ENCODE peak calls at places on chromosomes 5 and 9, in six cellular contexts. G, T, A, S, R and L are unnamed samples.

GRCh38 chr9:76490249-76490990 is 31.4 kb downstream of the GCNT1 start:
- DNase-seq in T (no peak), G (no peak), S (no peak), R (no peak), A (no peak), L (no peak)

GRCh38 chr5:94969174-94969573 is 315.7 kb downstream of the MCTP1 start:
- DNase-seq in A (no peak), S (peak; percentile 69), R (no peak), G (no peak), T (peak; percentile 41), L (peak; percentile 2)

GRCh38 chr9:91315191-91315590 is 46.5 kb downstream of the AUH start:
- DNase-seq in G (peak; percentile 70), T (no peak), A (no peak), R (no peak), S (no peak), L (no peak)

GRCh38 chr5:147336871-147337270 is 102.0 kb downstream of the STK32A start:
- DNase-seq in R (no peak), A (no peak), G (no peak), S (no peak), T (no peak), L (no peak)

GRCh38 chr5:141521244-141521781 is 32.4 kb downstream of the PCDHGC5 start:
- DNase-seq in G (no peak), T (peak; percentile 75), R (peak; percentile 97), A (peak; percentile 28), S (peak; percentile 99), L (no peak)

GRCh38 chr9:21294325-21294724 is 10.8 kb downstream of the IFNA5 start:
- DNase-seq in R (no peak), G (no peak), A (no peak), T (peak; percentile 43), S (peak; percentile 4), L (no peak)

GRCh38 chr5:1288439-1289335 is 6.2 kb downstream of the TERT start:
- DNase-seq in G (peak; percentile 22), A (no peak), R (no peak), T (no peak), S (no peak), L (no peak)

GRCh38 chr5:151082976-151083651 is 2.3 kb upstream of the TNIP1 start:
- DNase-seq in T (peak; percentile 88), A (no peak), G (no peak), R (no peak), S (no peak), L (peak; percentile 72)

GRCh38 chr9:95746408-95747165 is 128.9 kb upstream of the ERCC6L2 start:
- DNase-seq in T (no peak), S (no peak), G (no peak), R (no peak), A (no peak), L (no peak)

DNA sequence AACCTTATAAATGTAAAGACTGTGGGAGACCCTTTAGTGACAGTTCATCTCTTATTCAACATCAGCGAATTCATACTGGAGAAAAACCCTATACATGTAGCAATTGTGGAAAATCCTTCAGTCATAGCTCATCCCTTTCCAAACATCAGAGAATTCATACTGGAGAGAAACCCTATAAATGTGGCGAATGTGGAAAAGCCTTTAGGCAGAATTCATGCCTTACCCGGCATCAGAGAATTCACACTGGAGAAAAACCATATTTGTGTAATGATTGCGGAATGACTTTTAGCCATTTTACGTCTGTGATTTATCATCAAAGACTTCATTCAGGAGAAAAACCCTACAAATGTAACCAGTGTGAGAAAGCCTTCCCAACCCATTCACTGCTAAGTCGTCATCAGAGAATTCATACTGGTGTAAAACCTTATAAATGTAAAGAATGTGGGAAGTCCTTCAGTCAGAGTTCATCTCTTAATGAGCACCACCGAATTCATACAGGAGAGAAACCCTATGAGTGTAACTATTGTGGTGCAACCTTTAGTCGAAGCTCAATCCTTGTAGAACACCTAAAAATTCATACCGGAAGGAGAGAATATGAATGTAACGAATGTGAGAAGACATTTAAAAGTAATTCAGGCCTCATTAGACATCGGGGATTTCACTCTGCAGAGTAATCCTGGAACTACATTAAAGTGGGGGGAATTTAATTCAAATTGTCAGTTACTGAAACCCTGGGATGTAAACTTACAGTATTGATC is 17.7 kb downstream of the ZNF483 start:
- DNase-seq in R (no peak), S (peak; percentile 5), T (no peak), G (no peak), A (no peak), L (no peak)
- H3K9me3 ChIP-seq in R (peaks cover 41% of the 10 kb centered on the region), S (no peaks in the 10 kb centered on the region), T (peaks cover 98% of the 10 kb centered on the region), G (peaks cover 81% of the 10 kb centered on the region), A (peaks cover 100% of the 10 kb centered on the region), L (peaks cover 80% of the 10 kb centered on the region)

GRCh38 chr9:96771124-96771523 is 6.8 kb downstream of the ZNF510 start:
- DNase-seq in A (no peak), R (no peak), T (no peak), G (no peak), S (no peak), L (no peak)

GRCh38 chr9:96762562-96762961 is 15.3 kb downstream of the ZNF510 start:
- DNase-seq in S (no peak), A (no peak), G (no peak), R (no peak), T (peak; percentile 9), L (no peak)

DNA sequence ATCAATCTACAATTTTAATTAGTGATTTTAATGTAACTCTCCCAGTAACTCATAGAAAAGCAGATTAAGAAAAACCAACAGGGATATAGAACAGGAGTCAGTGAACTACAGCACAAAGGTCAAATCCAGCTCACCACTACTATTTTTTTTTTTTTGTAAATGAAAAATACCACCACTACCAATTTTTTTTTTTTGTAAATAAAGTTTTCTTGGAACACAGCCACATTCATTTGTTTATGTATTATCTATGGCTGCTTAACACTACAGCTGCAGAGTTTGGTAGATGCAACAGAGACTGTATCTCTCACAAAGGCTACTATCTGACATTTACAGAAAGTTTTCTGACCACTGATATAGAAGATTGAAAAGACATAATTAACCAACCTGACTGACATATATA is 11.7 kb downstream of the ZNF510 start:
- DNase-seq in A (no peak), R (no peak), G (no peak), S (no peak), T (no peak), L (no peak)
- H3K9me3 ChIP-seq in A (peaks cover 100% of the 10 kb centered on the region), R (peaks cover 43% of the 10 kb centered on the region), G (peaks cover 58% of the 10 kb centered on the region), S (no peaks in the 10 kb centered on the region), T (peaks cover 97% of the 10 kb centered on the region), L (peaks cover 84% of the 10 kb centered on the region)

GRCh38 chr9:129514891-129515290 is 106.0 kb downstream of the C9orf50 start:
- DNase-seq in T (no peak), G (no peak), S (no peak), A (no peak), R (no peak), L (no peak)

GRCh38 chr9:129513856-129514496 is 106.9 kb downstream of the C9orf50 start:
- DNase-seq in G (no peak), T (no peak), A (no peak), S (no peak), R (no peak), L (no peak)

GRCh38 chr9:129514497-129514867 is 106.4 kb downstream of the C9orf50 start:
- DNase-seq in A (no peak), G (no peak), T (no peak), S (no peak), R (no peak), L (no peak)

GRCh38 chr9:129511320-129511900 is 109.5 kb downstream of the C9orf50 start:
- DNase-seq in S (no peak), G (no peak), A (no peak), T (no peak), R (no peak), L (no peak)

GRCh38 chr9:129513282-129513681 is 107.6 kb downstream of the C9orf50 start:
- DNase-seq in A (no peak), T (peak; percentile 44), R (no peak), G (no peak), S (no peak), L (no peak)
- H3K9me3 ChIP-seq in A (peaks cover 33% of the 10 kb centered on the region), T (peaks cover 80% of the 10 kb centered on the region), R (peaks cover 63% of the 10 kb centered on the region), G (peaks cover 17% of the 10 kb centered on the region), S (no peaks in the 10 kb centered on the region), L (peaks cover 22% of the 10 kb centered on the region)

DNA sequence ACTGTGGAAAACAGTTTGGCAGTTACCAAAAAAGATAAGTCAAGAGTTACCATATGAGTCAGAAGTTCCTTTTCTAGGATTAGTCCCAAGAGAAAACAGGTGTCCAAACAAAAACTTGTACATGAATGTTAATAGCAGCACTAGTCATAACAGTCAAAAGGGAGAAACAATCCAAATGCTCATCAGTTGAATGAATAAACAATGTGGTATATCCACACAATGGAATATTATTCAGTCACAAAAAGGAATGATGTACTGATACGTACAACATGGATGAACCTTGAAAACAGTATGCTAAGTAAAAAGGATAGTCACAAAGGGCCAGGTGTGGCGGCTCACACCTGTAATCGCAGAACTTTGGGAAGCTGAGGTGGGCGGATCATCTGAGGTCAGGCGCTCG is 7.9 kb downstream of the ZNF510 start:
- DNase-seq in S (no peak), A (no peak), G (no peak), R (no peak), T (no peak), L (no peak)
- H3K9me3 ChIP-seq in S (no peaks in the 10 kb centered on the region), A (peaks cover 89% of the 10 kb centered on the region), G (peaks cover 23% of the 10 kb centered on the region), R (peaks cover 23% of the 10 kb centered on the region), T (peaks cover 94% of the 10 kb centered on the region), L (peaks cover 73% of the 10 kb centered on the region)

GRCh38 chr9:101400120-101400519 is 1.5 kb downstream of the ZNF189 start:
- DNase-seq in G (no peak), T (no peak), R (no peak), S (no peak), A (no peak), L (no peak)

GRCh38 chr9:101399641-101399965 is 952 bp downstream of the ZNF189 start:
- DNase-seq in S (peak; percentile 7), A (no peak), R (no peak), T (no peak), G (no peak), L (no peak)

GRCh38 chr9:101408374-101409078 is 9.9 kb downstream of the ZNF189 start:
- DNase-seq in T (peak; percentile 27), G (no peak), A (no peak), S (peak; percentile 20), R (no peak), L (no peak)

GRCh38 chr9:101398930-101399640 is 434 bp downstream of the ZNF189 start:
- DNase-seq in T (peak; percentile 3), A (peak; percentile 15), G (no peak), S (peak; percentile 2), R (no peak), L (no peak)

GRCh38 chr9:101403886-101404285 is 5.2 kb downstream of the ZNF189 start:
- DNase-seq in S (no peak), A (no peak), T (no peak), R (no peak), G (no peak), L (no peak)
- H3K9me3 ChIP-seq in S (peaks cover 13% of the 10 kb centered on the region), A (peaks cover 74% of the 10 kb centered on the region), T (peaks cover 91% of the 10 kb centered on the region), R (peaks cover 13% of the 10 kb centered on the region), G (peaks cover 24% of the 10 kb centered on the region), L (peaks cover 49% of the 10 kb centered on the region)

GRCh38 chr9:36112516-36112915 is 24.0 kb upstream of the GLIPR2 start:
- DNase-seq in T (no peak), S (no peak), A (no peak), G (no peak), R (no peak), L (no peak)
- H3K9me3 ChIP-seq in T (no peaks in the 10 kb centered on the region), S (no peaks in the 10 kb centered on the region), A (no peaks in the 10 kb centered on the region), G (no peaks in the 10 kb centered on the region), R (no peaks in the 10 kb centered on the region), L (no peaks in the 10 kb centered on the region)

DNA sequence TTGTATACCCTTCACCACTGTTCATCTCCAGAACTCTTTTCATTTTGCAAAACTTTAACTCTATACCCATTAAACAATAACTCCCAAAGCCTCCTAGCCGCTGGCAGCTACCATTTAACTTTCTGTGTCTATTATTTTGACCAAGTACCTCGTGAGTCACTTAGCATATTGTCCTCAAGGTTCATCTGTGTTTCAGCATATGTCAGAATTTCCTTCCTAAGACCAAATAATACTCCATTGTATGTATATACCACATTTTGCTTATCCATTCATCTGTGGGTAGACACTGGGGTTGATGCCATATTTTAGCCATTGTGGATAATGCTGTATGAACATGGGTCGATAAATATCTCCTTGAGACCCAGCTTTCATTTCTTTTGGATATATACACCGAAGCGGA is 17.4 kb downstream of the ERBIN start:
- DNase-seq in R (no peak), G (no peak), S (no peak), T (no peak), A (no peak), L (no peak)
- H3K9me3 ChIP-seq in R (peaks cover 4% of the 10 kb centered on the region), G (no peaks in the 10 kb centered on the region), S (no peaks in the 10 kb centered on the region), T (no peaks in the 10 kb centered on the region), A (no peaks in the 10 kb centered on the region), L (no peaks in the 10 kb centered on the region)